ENCODE peak calls at places on chromosomes 2 and 18, in five cellular contexts. One of them, this sample, is unnamed.

GRCh38 chr18:37721544-37722302 is 156.1 kb upstream of the CELF4 start:
- DNase-seq in T-helper 2 cell: no peak
- DNase-seq in HEK293T: no peak
- DNase-seq in fibroblast of lung: no peak
- DNase-seq in activated B cell treated with CpG ODN at 0.5 μM for 24 hours: no peak
- DNase-seq in this sample: no peak

GRCh38 chr18:10690376-10690775 is 164.5 kb downstream of the NAPG start:
- DNase-seq in HEK293T: no peak
- DNase-seq in T-helper 2 cell: no peak
- DNase-seq in activated B cell treated with CpG ODN at 0.5 μM for 24 hours: no peak
- DNase-seq in fibroblast of lung: no peak
- DNase-seq in this sample: no peak

GRCh38 chr2:118322381-118322780 is 234.1 kb downstream of the INSIG2 start:
- DNase-seq in fibroblast of lung: no peak
- DNase-seq in activated B cell treated with CpG ODN at 0.5 μM for 24 hours: no peak
- DNase-seq in T-helper 2 cell: no peak
- DNase-seq in HEK293T: no peak
- DNase-seq in this sample: no peak

GRCh38 chr18:67476585-67476984 is 39.9 kb downstream of the DSEL start:
- DNase-seq in activated B cell treated with CpG ODN at 0.5 μM for 24 hours: no peak
- DNase-seq in HEK293T: no peak
- DNase-seq in T-helper 2 cell: no peak
- DNase-seq in fibroblast of lung: peak; percentile 62
- DNase-seq in this sample: no peak

GRCh38 chr2:98936133-98936916 is at the start of gene CRACDL:
- DNase-seq in T-helper 2 cell: no peak
- DNase-seq in HEK293T: peak; percentile 64
- DNase-seq in activated B cell treated with CpG ODN at 0.5 μM for 24 hours: peak; percentile 29
- DNase-seq in fibroblast of lung: peak; percentile 44
- DNase-seq in this sample: no peak

GRCh38 chr2:230417436-230417835 is 1.4 kb downstream of the SP100 start:
- DNase-seq in activated B cell treated with CpG ODN at 0.5 μM for 24 hours: no peak
- DNase-seq in T-helper 2 cell: no peak
- DNase-seq in fibroblast of lung: no peak
- DNase-seq in HEK293T: no peak
- DNase-seq in this sample: no peak

GRCh38 chr2:28622101-28622499 is 126.2 kb downstream of the PLB1 start:
- DNase-seq in HEK293T: no peak
- DNase-seq in T-helper 2 cell: no peak
- DNase-seq in activated B cell treated with CpG ODN at 0.5 μM for 24 hours: no peak
- DNase-seq in fibroblast of lung: no peak
- DNase-seq in this sample: no peak

GRCh38 chr2:157194097-157194688 is 63.3 kb upstream of the GALNT5 start:
- DNase-seq in HEK293T: peak; percentile 31
- DNase-seq in T-helper 2 cell: no peak
- DNase-seq in activated B cell treated with CpG ODN at 0.5 μM for 24 hours: no peak
- DNase-seq in fibroblast of lung: peak; percentile 62
- DNase-seq in this sample: no peak

GRCh38 chr2:106885981-106886915 is at the start of gene ST6GAL2:
- DNase-seq in HEK293T: peak; percentile 17
- DNase-seq in T-helper 2 cell: no peak
- DNase-seq in fibroblast of lung: peak; percentile 30
- DNase-seq in activated B cell treated with CpG ODN at 0.5 μM for 24 hours: no peak
- DNase-seq in this sample: peak; percentile 33

GRCh38 chr2:57516740-57517340 is 529.8 kb upstream of the VRK2 start:
- DNase-seq in activated B cell treated with CpG ODN at 0.5 μM for 24 hours: no peak
- DNase-seq in fibroblast of lung: peak; percentile 42
- DNase-seq in HEK293T: peak; percentile 31
- DNase-seq in T-helper 2 cell: no peak
- DNase-seq in this sample: no peak

This sample was measured in colonic mucosa.